ENCODE peak calls at places on chromosomes 6 and 20, in eight cellular contexts. M is hepatocyte; S is fibroblast of lung; H is naive thymus-derived CD4-positive, alpha-beta T cell; X is cardiac muscle cell; P is Jurkat, Clone E6-1; W is small intestine; N is neuronal stem cell. V is an unnamed sample.

GRCh38 chr20:58514321-58515239 is 619 bp downstream of the APCDD1L start:
- DNase-seq in M (no peak), S (peak; percentile 38), H (no peak), X (peak; percentile 20), P (no peak), W (no peak), N (peak; percentile 20), V (no peak)

GRCh38 chr6:53197553-53197952 is 48.9 kb upstream of the GCM1 start:
- DNase-seq in M (no peak), S (no peak), H (no peak), X (no peak), P (no peak), W (no peak), N (no peak), V (no peak)

GRCh38 chr6:33441457-33441856 is 12.9 kb upstream of the ZBTB9 start:
- DNase-seq in M (no peak), S (no peak), H (no peak), X (no peak), P (no peak), W (no peak), N (no peak), V (no peak)

GRCh38 chr6:90079555-90080490 is 185.6 kb downstream of the GJA10 start:
- DNase-seq in M (no peak), S (no peak), H (peak; percentile 17), X (peak; percentile 19), P (no peak), W (no peak), N (no peak), V (no peak)

GRCh38 chr6:11732036-11732545 is 46.5 kb downstream of the ADTRP start:
- DNase-seq in M (no peak), S (peak; percentile 2), H (no peak), X (peak; percentile 51), P (no peak), W (no peak), N (no peak), V (no peak)

GRCh38 chr6:145294942-145295341 is 440.4 kb downstream of the EPM2A start:
- DNase-seq in M (no peak), S (no peak), H (no peak), X (no peak), P (no peak), W (no peak), N (no peak), V (no peak)

GRCh38 chr6:161151660-161152526 is 122.0 kb downstream of the AGPAT4 start:
- DNase-seq in M (no peak), S (no peak), H (no peak), X (no peak), P (no peak), W (no peak), N (no peak), V (no peak)

GRCh38 chr20:54020348-54020747 is 50.0 kb downstream of the BCAS1 start:
- DNase-seq in M (no peak), S (no peak), H (no peak), X (no peak), P (no peak), W (no peak), N (no peak), V (no peak)

GRCh38 chr6:24699521-24700359 is 19.2 kb downstream of the C6orf62 start:
- DNase-seq in M (no peak), S (no peak), H (no peak), X (peak; percentile 27), P (no peak), W (no peak), N (no peak), V (no peak)

GRCh38 chr20:38209736-38210405 is 44.8 kb upstream of the TGM2 start:
- DNase-seq in M (no peak), S (no peak), H (no peak), X (no peak), P (no peak), W (no peak), N (no peak), V (no peak)

GRCh38 chr6:129346964-129347363 is 363.0 kb downstream of the ARHGAP18 start:
- DNase-seq in M (no peak), S (no peak), H (no peak), X (no peak), P (no peak), W (no peak), N (no peak), V (no peak)

GRCh38 chr6:3773696-3774298 is 22.3 kb upstream of the PXDC1 start:
- DNase-seq in M (no peak), S (peak; percentile 59), H (no peak), X (peak; percentile 75), P (no peak), W (no peak), N (no peak), V (no peak)

GRCh38 chr6:111837641-111838500 is 35.4 kb downstream of the FYN start:
- DNase-seq in M (no peak), S (no peak), H (peak; percentile 36), X (no peak), P (no peak), W (no peak), N (no peak), V (no peak)

GRCh38 chr6:1688396-1688795 is 78.7 kb downstream of the FOXC1 start:
- DNase-seq in M (no peak), S (no peak), H (no peak), X (no peak), P (no peak), W (no peak), N (no peak), V (no peak)

GRCh38 chr20:8305449-8305978 is 173.4 kb downstream of the PLCB1 start:
- DNase-seq in M (peak; percentile 71), S (peak; percentile 43), H (peak; percentile 65), X (peak; percentile 43), P (peak; percentile 84), W (peak; percentile 79), N (peak; percentile 53), V (peak; percentile 54)

GRCh38 chr6:41647061-41647511 is 8.8 kb downstream of the MDFI start:
- DNase-seq in M (no peak), S (peak; percentile 65), H (no peak), X (no peak), P (no peak), W (no peak), N (no peak), V (no peak)

GRCh38 chr6:154218336-154218735 is 138.3 kb downstream of the IPCEF1 start:
- DNase-seq in M (no peak), S (no peak), H (no peak), X (no peak), P (no peak), W (no peak), N (no peak), V (no peak)

GRCh38 chr20:33278700-33279099 is 4.3 kb upstream of the BPIFB1 start:
- DNase-seq in M (no peak), S (no peak), H (no peak), X (no peak), P (no peak), W (no peak), N (no peak), V (no peak)

GRCh38 chr6:72647489-72647888 is 25.6 kb downstream of the KCNQ5 start:
- DNase-seq in M (no peak), S (no peak), H (no peak), X (no peak), P (no peak), W (no peak), N (no peak), V (no peak)

GRCh38 chr6:168212322-168212721 is 107.3 kb downstream of the DACT2 start:
- DNase-seq in M (no peak), S (no peak), H (no peak), X (no peak), P (no peak), W (no peak), N (no peak), V (no peak)

GRCh38 chr6:42729731-42730130 is 7.3 kb upstream of the PRPH2 start:
- DNase-seq in M (peak; percentile 59), S (peak; percentile 16), H (no peak), X (peak; percentile 22), P (no peak), W (peak; percentile 71), N (no peak), V (no peak)

DNA sequence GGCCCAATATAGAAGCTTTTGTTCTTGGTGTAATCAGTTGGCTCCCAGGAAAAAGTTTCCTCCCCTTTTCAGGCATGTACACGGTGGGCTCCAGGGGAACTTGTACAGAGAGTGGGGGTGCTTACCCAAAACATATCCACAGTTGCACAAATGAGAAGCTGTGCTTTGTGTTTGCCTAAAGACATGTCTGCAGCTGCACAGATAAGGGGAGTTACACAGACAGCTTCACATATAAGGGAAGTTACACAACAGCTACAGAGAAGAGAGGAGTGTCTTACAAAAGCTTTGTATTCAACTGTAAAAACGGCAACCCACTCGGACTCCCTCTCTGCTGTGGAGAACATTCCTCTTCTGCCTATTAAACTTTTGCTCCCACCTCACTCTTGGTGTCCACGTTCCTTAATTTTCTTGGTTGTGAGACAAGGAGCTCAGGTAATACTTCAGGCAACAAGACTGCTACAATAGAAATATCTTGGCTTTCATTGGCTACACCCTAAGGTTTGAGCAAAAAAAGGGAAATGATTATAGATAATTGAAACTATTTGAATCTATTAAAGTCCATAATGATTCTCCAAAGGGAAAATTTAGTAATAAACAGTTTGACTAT is 7.4 kb upstream of the PNRC1 start:
- DNase-seq in M (peak; percentile 40), S (peak; percentile 38), H (no peak), X (peak; percentile 93), P (peak; percentile 78), W (no peak), N (no peak), V (no peak)
- H3K4me3 ChIP-seq in M (no peak overlapping the region), S (no peak overlapping the region), H (no peak overlapping the region), X (no peak overlapping the region), P (no peak overlapping the region), W (no peak overlapping the region), N (no peak overlapping the region), V (no peak overlapping the region)

DNA sequence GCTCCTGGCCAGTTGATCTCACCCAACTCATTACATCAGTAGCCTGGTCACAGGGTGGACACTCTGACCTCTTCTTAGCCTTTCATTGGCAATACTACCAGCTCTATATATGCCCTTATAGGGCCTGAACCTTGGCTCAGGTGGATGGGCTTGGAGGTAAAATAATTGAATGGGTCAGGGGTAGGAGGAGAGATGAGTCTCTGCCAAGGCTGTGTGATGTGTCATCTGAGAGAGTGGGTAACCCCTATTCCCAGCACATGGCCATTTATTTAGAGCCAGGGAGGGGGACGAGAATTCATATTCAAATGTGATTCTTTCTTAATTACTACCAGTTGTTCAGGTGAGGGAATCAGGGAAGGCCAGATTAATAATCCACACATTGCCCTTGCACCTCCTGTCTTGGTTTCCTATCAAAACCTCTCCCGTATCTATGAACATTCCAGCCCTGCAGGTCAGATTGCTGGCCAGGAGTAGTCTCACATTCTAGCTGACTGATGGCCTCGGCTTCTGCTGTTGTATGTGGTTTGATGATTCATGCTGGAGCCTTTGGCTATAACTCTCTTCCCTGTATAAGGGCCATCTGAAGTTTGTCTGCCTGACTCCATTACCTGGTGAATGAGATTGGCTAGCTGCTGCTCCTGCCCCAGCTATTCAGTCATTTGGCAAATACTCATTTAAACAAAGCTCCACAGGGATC is 13.4 kb downstream of the C20orf173 start:
- DNase-seq in M (peak; percentile 54), S (peak; percentile 72), H (no peak), X (peak; percentile 75), P (no peak), W (no peak), N (no peak), V (no peak)
- H3K4me3 ChIP-seq in M (no peak overlapping the region), S (no peak overlapping the region), H (no peak overlapping the region), X (no peak overlapping the region), P (no peak overlapping the region), W (no peak overlapping the region), N (no peak overlapping the region), V (no peak overlapping the region)

GRCh38 chr20:45487231-45487635 is 17.7 kb downstream of the WFDC2 start:
- DNase-seq in M (no peak), S (no peak), H (no peak), X (no peak), P (no peak), W (no peak), N (no peak), V (no peak)
- H3K4me3 ChIP-seq in M (no peak overlapping the region), S (no peak overlapping the region), H (no peak overlapping the region), X (no peak overlapping the region), P (no peak overlapping the region), W (no peak overlapping the region), N (no peak overlapping the region), V (no peak overlapping the region)

GRCh38 chr6:19771753-19772336 is 65.3 kb upstream of the ID4 start:
- DNase-seq in M (no peak), S (peak; percentile 18), H (no peak), X (peak; percentile 30), P (no peak), W (no peak), N (no peak), V (no peak)
- H3K4me3 ChIP-seq in M (no peak overlapping the region), S (no peak overlapping the region), H (no peak overlapping the region), X (no peak overlapping the region), P (no peak overlapping the region), W (no peak overlapping the region), N (no peak overlapping the region), V (no peak overlapping the region)

V was measured in LNCaP clone FGC.